ENCODE peak calls at places on chromosomes 11 and 22, in six cellular contexts. N, J, K, X, E and S are unnamed samples.

GRCh38 chr11:12949456-12949855 is 59.7 kb upstream of the RASSF10 start:
- DNase-seq in J (no peak), K (no peak), N (no peak), X (no peak), E (no peak), S (no peak)

GRCh38 chr11:71518506-71519471 is 8.3 kb upstream of the KRTAP5-7 start:
- DNase-seq in K (no peak), J (no peak), E (no peak), N (no peak), X (no peak), S (no peak)

GRCh38 chr22:45311033-45311531 is 1.3 kb downstream of the FAM118A start:
- DNase-seq in K (no peak), J (no peak), X (no peak), N (no peak), E (no peak), S (no peak)

GRCh38 chr22:39356464-39356863 is 6.7 kb downstream of the SYNGR1 start:
- DNase-seq in K (no peak), X (no peak), N (no peak), E (no peak), J (no peak), S (no peak)

GRCh38 chr11:73510106-73510505 is 87.8 kb downstream of the FAM168A start:
- DNase-seq in K (no peak), X (no peak), N (no peak), E (no peak), J (no peak), S (no peak)

GRCh38 chr22:46087816-46088277 is 62.5 kb upstream of the PPARA start:
- DNase-seq in K (no peak), E (no peak), X (peak), J (no peak), N (peak), S (no peak)

GRCh38 chr22:46373166-46373565 is 37.7 kb downstream of the TRMU start:
- DNase-seq in J (no peak), K (no peak), E (no peak), X (peak), N (no peak), S (no peak)

GRCh38 chr11:1830500-1831223 is 4.1 kb upstream of the SYT8 start:
- DNase-seq in K (no peak), J (no peak), N (no peak), E (no peak), X (peak), S (no peak)

GRCh38 chr11:57568330-57568766 is 876 bp upstream of the UBE2L6 start:
- DNase-seq in E (peak), J (peak), N (peak), K (peak), X (peak), S (peak)

GRCh38 chr22:38205261-38206128 is 3.7 kb downstream of the MAFF start:
- DNase-seq in X (peak), N (peak), J (no peak), K (no peak), E (no peak), S (no peak)

GRCh38 chr11:116537736-116538135 is 235.1 kb downstream of the BUD13 start:
- DNase-seq in X (no peak), E (no peak), N (no peak), K (no peak), J (no peak), S (no peak)

GRCh38 chr22:43338766-43339345 is 4.3 kb downstream of the SCUBE1 start:
- DNase-seq in J (no peak), E (no peak), N (no peak), X (no peak), K (no peak), S (no peak)

GRCh38 chr11:15873501-15873900 is 482.8 kb downstream of the SOX6 start:
- DNase-seq in X (no peak), J (no peak), N (no peak), E (no peak), K (no peak), S (no peak)

GRCh38 chr11:71927813-71928738 is at the start of gene XNDC1N:
- DNase-seq in K (no peak), X (peak), N (peak), J (no peak), E (peak), S (peak)

GRCh38 chr11:86066033-86066432 is 2.9 kb downstream of the PICALM start:
- DNase-seq in K (no peak), N (no peak), J (no peak), E (no peak), X (no peak), S (no peak)
- H3K9ac ChIP-seq in K (no peak), N (peak), J (peak), E (no peak), X (no peak), S (no peak)

DNA sequence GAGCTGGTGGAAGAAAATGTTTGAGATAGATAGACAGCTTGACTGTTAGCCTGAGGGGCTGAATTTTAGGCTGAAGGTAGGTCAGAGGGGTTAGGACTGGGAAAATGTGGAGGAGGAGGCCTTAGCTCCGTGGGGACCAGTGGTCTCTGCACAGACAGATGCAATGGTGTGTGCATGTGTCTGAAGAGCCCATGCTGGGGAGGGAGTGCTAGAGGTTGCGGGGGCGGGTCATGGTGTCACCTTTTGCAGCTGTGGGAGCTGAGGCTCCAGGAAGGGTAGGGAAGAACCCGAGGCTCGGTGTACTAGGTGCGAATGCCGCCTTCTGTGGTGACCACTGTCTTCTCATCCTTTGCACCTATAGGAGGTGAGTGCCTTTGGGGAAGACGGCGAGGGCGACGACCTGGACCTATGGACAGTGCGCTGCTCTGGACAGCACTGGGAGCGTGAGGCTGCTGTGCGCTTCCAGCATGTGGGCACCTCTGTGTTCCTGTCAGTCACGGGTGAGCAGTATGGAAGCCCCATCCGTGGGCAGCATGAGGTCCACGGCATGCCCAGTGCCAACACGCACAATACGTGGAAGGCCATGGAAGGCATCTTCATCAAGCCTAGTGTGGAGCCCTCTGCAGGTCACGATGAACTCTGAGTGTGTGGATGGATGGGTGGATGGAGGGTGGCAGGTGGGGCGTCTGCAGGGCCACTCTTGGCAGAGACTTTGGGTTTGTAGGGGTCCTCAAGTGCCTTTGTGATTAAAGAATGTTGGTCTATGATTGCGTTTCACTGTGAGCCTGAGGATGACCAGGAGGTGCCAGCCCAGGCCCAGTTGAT is 1.6 kb downstream of the SDF2L1 start:
- DNase-seq in K (no peak), J (no peak), E (no peak), N (no peak), X (no peak), S (no peak)
- H3K9ac ChIP-seq in K (no peak), J (peak), E (peak), N (peak), X (no peak), S (no peak)

GRCh38 chr22:25120093-25120561 is 79.5 kb upstream of the CRYBB3 start:
- DNase-seq in E (peak), K (no peak), N (no peak), J (no peak), X (peak), S (no peak)
- H3K9ac ChIP-seq in E (no peak), K (no peak), N (no peak), J (no peak), X (peak), S (no peak)

GRCh38 chr11:65425971-65426838 is 3.6 kb downstream of the NEAT1 start:
- DNase-seq in X (no peak), E (no peak), J (no peak), N (peak), K (no peak), S (no peak)
- H3K9ac ChIP-seq in X (peak), E (no peak), J (peak), N (peak), K (no peak), S (peak)

GRCh38 chr11:90134420-90135003 is at the start of gene NAALAD2:
- DNase-seq in J (no peak), N (peak), X (peak), K (peak), E (peak), S (peak)
- H3K9ac ChIP-seq in J (no peak), N (peak), X (no peak), K (peak), E (no peak), S (peak)

DNA sequence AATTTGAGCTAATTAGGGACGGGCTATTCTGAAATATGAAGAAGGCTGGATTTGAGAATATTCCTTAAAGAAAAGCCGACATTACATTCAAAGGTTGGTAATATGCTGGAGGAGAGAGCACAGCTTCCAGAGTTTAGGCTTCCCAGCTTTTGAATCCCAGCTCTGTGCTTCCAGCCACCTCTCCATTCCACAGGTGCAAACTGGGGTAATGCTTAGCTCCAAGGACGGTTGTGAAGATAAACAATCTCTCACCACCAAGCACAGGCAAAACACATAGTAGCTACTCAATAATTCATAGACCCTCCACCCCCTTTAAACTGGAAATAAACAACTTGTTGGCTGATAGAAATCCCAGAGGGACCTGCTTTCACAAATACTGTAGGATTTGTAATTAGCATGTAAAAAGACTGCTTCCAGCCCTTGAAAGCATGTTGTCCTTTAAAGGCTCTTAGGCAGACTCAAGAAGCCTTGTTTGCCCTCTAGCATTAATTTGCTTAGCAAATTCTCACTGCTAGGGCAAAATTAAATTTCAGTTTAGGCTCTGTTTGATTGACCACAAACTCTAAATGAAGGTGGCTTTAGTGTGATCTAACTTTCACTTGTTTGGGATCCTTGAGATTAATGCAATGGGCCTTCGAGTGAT is 24.6 kb upstream of the SESN3 start:
- DNase-seq in X (no peak), N (no peak), K (no peak), E (no peak), J (no peak), S (no peak)
- H3K9ac ChIP-seq in X (no peak), N (no peak), K (no peak), E (no peak), J (no peak), S (no peak)